ENCODE peak calls at places on chromosomes 7 and 10, in eight cellular contexts. T is NCI-H187; O is left ventricle myocardium superior; I is neural crest cell; R is OCI-LY7; K is stimulated activated CD8-positive, alpha-beta memory T cell treated with anti-CD3 and anti-CD28 coated beads, Interleukin-4, amount 100 ng/mL, for 1 hour; P is fibroblast of lung; C is T-helper 9 cell. X is an unnamed sample.

GRCh38 chr10:120483006-120483405 is 26.0 kb downstream of the PLPP4 start:
- DNase-seq in O (no peak), R (no peak), C (no peak), I (no peak), T (no peak), K (no peak), P (no peak), X (no peak)

GRCh38 chr10:53771701-53772100 is 999.1 kb upstream of the MBL2 start:
- DNase-seq in R (no peak), K (no peak), C (no peak), P (no peak), I (no peak), O (no peak), T (no peak), X (no peak)

GRCh38 chr10:49612513-49613159 is 1.2 kb upstream of the CHAT start:
- DNase-seq in O (no peak), R (no peak), T (no peak), I (peak), P (no peak), K (no peak), C (no peak), X (no peak)

GRCh38 chr7:3092468-3092867 is 48.8 kb upstream of the CARD11 start:
- DNase-seq in T (no peak), R (peak), I (no peak), K (peak), O (peak), P (no peak), C (peak), X (peak)

GRCh38 chr10:22669163-22669711 is 45.1 kb downstream of the PIP4K2A start:
- DNase-seq in C (no peak), P (no peak), O (no peak), T (no peak), I (no peak), R (no peak), K (no peak), X (no peak)

GRCh38 chr10:62653254-62653653 is 151.3 kb upstream of the ADO start:
- DNase-seq in I (no peak), R (peak), O (no peak), K (no peak), P (no peak), T (no peak), C (no peak), X (no peak)

GRCh38 chr7:55019691-55020480 is 1.1 kb downstream of the EGFR start:
- DNase-seq in O (peak), I (peak), T (no peak), C (no peak), K (no peak), R (no peak), P (peak), X (no peak)

GRCh38 chr10:131723601-131724530 is 176.9 kb upstream of the PPP2R2D start:
- DNase-seq in I (no peak), K (no peak), C (no peak), R (no peak), P (no peak), O (no peak), T (no peak), X (no peak)

GRCh38 chr7:130904792-130905191 is 170.8 kb upstream of the KLF14 start:
- DNase-seq in T (no peak), I (no peak), C (no peak), R (no peak), O (no peak), P (no peak), K (no peak), X (no peak)

GRCh38 chr7:55931421-55932151 is 20.1 kb upstream of the MRPS17 start:
- DNase-seq in K (no peak), O (no peak), C (no peak), R (no peak), T (no peak), I (no peak), P (no peak), X (no peak)

GRCh38 chr7:69620063-69620462 is 21.8 kb downstream of the AUTS2 start:
- DNase-seq in T (no peak), C (no peak), P (no peak), O (no peak), I (no peak), K (no peak), R (no peak), X (no peak)

GRCh38 chr7:102933763-102934162 is 21.0 kb downstream of the LRRC17 start:
- DNase-seq in O (peak), C (no peak), P (peak), K (no peak), I (peak), T (no peak), R (no peak), X (peak)

GRCh38 chr10:11515596-11516418 is 95.6 kb downstream of the USP6NL start:
- DNase-seq in I (no peak), K (no peak), C (peak), P (peak), O (no peak), T (no peak), R (peak), X (no peak)

X was measured in heart left ventricle.